ENCODE peak calls at places on chromosomes 2 and 18, in six cellular contexts. L, V, G, B, Q and Z are unnamed samples. For H3K27me3, the result is how much of the 10 kb centered on the place peaks cover.

GRCh38 chr2:44016282-44016681 is 20.5 kb upstream of the LRPPRC start:
- DNase-seq in L (peak), V (peak), G (peak), B (peak), Q (peak), Z (peak)

GRCh38 chr2:58497189-58497588 is 256.1 kb upstream of the FANCL start:
- DNase-seq in L (no peak), V (no peak), G (peak), B (peak), Q (no peak), Z (no peak)

GRCh38 chr2:74834806-74835755 is 1.2 kb downstream of the HK2 start:
- DNase-seq in L (peak), V (peak), G (peak), B (no peak), Q (peak), Z (peak)

GRCh38 chr2:37623971-37624897 is 47.2 kb downstream of the CDC42EP3 start:
- DNase-seq in L (peak), V (no peak), G (peak), B (no peak), Q (no peak), Z (peak)

GRCh38 chr18:10353791-10354190 is 100.6 kb upstream of the APCDD1 start:
- DNase-seq in L (peak), V (no peak), G (peak), B (no peak), Q (peak), Z (peak)

GRCh38 chr2:134372611-134373131 is 118.8 kb downstream of the MGAT5 start:
- DNase-seq in L (peak), V (no peak), G (peak), B (no peak), Q (peak), Z (peak)

GRCh38 chr2:6832556-6832955 is 33.2 kb downstream of the CMPK2 start:
- DNase-seq in L (no peak), V (no peak), G (no peak), B (no peak), Q (no peak), Z (no peak)

GRCh38 chr2:166494140-166494544 is at the start of gene SCN7A:
- DNase-seq in L (peak), V (no peak), G (no peak), B (peak), Q (peak), Z (peak)

GRCh38 chr2:204010611-204011560 is 74.3 kb downstream of the ICOS start:
- DNase-seq in L (no peak), V (no peak), G (peak), B (no peak), Q (no peak), Z (no peak)

GRCh38 chr18:69787825-69788547 is 159.7 kb downstream of the CD226 start:
- DNase-seq in L (peak), V (no peak), G (peak), B (peak), Q (no peak), Z (no peak)

GRCh38 chr2:71952572-71953188 is 195.0 kb downstream of the CYP26B1 start:
- DNase-seq in L (no peak), V (no peak), G (peak), B (no peak), Q (no peak), Z (no peak)

GRCh38 chr2:61135510-61135909 is 26.5 kb upstream of the C2orf74 start:
- DNase-seq in L (peak), V (no peak), G (peak), B (no peak), Q (peak), Z (no peak)

GRCh38 chr2:9333591-9334171 is 89.6 kb downstream of the ITGB1BP1 start:
- DNase-seq in L (peak), V (peak), G (peak), B (peak), Q (peak), Z (peak)

GRCh38 chr2:128448331-128449225 is 129.9 kb upstream of the HS6ST1 start:
- DNase-seq in L (no peak), V (peak), G (no peak), B (no peak), Q (no peak), Z (no peak)

GRCh38 chr18:26867471-26867870 is 2.0 kb upstream of the AQP4 start:
- DNase-seq in L (no peak), V (no peak), G (no peak), B (no peak), Q (no peak), Z (no peak)

GRCh38 chr2:40103590-40103989 is 324.5 kb upstream of the THUMPD2 start:
- DNase-seq in L (peak), V (no peak), G (peak), B (no peak), Q (no peak), Z (no peak)

GRCh38 chr2:1874101-1874865 is 130.0 kb upstream of the PXDN start:
- DNase-seq in L (no peak), V (no peak), G (no peak), B (no peak), Q (no peak), Z (no peak)

GRCh38 chr2:112751451-112752197 is 12.8 kb downstream of the CKAP2L start:
- DNase-seq in L (no peak), V (no peak), G (no peak), B (no peak), Q (no peak), Z (no peak)

GRCh38 chr18:11752116-11752911 is 63.2 kb downstream of the GNAL start:
- DNase-seq in L (peak), V (no peak), G (peak), B (peak), Q (peak), Z (no peak)

GRCh38 chr2:124693156-124693555 is 668.1 kb downstream of the CNTNAP5 start:
- DNase-seq in L (no peak), V (no peak), G (no peak), B (no peak), Q (no peak), Z (no peak)

GRCh38 chr2:27408601-27409320 is 630 bp downstream of the PPM1G start:
- DNase-seq in L (peak), V (no peak), G (peak), B (no peak), Q (no peak), Z (no peak)

GRCh38 chr2:10772201-10772867 is 40.3 kb downstream of the PDIA6 start:
- DNase-seq in L (no peak), V (peak), G (no peak), B (no peak), Q (no peak), Z (no peak)

GRCh38 chr18:23614891-23615290 is 28.6 kb upstream of the NPC1 start:
- DNase-seq in L (no peak), V (no peak), G (no peak), B (no peak), Q (no peak), Z (no peak)

GRCh38 chr2:96134421-96134820 is 3.9 kb downstream of the ASTL start:
- DNase-seq in L (no peak), V (no peak), G (no peak), B (no peak), Q (no peak), Z (no peak)
- H3K27me3 ChIP-seq in L (under half), V (under half), G (under half), B (under half), Q (under half), Z (under half)

DNA sequence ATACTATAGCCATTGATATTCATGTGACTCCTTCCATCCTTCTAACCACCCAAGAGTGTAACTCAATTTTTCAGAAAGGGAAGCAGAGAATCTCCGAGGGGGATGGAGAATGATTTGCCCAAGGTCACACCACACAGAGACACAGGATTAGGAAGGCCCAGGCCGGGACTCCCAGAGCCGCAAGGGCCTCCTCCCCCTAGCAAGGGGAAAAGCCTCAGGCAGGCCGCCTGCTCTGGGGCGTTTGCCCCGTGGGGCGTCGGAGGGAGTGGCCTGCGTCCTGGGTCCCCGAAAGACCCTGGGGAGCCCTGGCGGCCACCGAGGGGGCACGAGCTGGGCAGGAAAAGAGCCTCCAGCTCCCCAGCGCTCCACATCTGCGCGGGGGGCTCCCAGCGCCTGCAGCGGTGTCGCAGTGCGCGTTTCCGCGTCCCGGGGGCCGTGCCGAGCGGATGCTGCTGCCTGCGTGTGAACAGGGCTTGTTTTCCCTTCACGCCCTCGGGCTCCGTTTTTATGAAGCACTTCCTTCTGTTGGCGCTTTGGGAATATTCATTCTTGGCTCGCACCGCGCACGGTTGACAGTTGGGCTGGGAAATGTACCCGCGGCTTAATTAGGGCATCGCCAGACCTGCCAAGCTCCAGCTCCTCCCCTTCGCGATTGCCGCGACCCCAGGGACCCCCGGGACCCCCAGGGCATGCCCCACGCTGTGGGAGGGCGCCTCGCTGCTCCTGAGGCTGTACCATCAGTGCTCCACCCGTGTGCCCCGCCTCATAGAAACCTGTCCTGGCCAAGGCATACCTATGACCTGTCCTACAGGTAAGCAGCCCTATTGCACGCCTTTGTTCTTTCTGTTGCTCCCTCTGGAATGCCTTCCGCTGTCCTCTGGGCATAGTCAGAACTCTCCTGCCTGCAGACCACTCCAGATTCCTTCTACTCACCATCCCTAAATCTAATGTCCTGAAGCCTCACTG is 158.9 kb upstream of the GLI2 start:
- DNase-seq in L (peak), V (peak), G (peak), B (no peak), Q (no peak), Z (no peak)
- H3K27me3 ChIP-seq in L (half or more), V (under half), G (under half), B (half or more), Q (under half), Z (under half)

DNA sequence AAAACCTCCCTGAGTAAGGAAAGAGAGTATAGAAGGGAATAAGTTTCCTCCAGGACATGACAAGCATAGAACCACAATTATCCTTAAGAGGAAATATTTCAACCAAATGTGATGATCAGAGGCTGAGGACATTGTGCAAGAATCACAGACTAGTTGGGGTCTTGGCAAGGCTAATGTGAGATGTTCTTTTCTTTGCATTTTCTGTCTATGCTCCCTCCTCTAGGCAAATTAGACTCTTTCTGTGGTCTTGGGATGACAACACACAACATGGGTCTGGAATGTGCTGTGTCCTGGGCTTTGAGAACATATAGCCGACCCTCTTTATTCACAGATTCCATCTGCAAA is 32.0 kb upstream of the IL1RL1 start:
- DNase-seq in L (peak), V (no peak), G (no peak), B (no peak), Q (no peak), Z (no peak)
- H3K27me3 ChIP-seq in L (under half), V (under half), G (under half), B (under half), Q (under half), Z (under half)

GRCh38 chr18:79952996-79953559 is 1.6 kb upstream of the SLC66A2 start:
- DNase-seq in L (no peak), V (peak), G (no peak), B (no peak), Q (peak), Z (no peak)

GRCh38 chr18:79956276-79956675 is 4.8 kb upstream of the SLC66A2 start:
- DNase-seq in L (no peak), V (no peak), G (no peak), B (no peak), Q (no peak), Z (no peak)

GRCh38 chr18:79955302-79956075 is 4.0 kb upstream of the SLC66A2 start:
- DNase-seq in L (no peak), V (no peak), G (no peak), B (no peak), Q (no peak), Z (no peak)

GRCh38 chr18:79953921-79954651 is 2.6 kb upstream of the SLC66A2 start:
- DNase-seq in L (no peak), V (no peak), G (peak), B (no peak), Q (peak), Z (no peak)

GRCh38 chr18:79954791-79955190 is 3.3 kb upstream of the SLC66A2 start:
- DNase-seq in L (no peak), V (no peak), G (peak), B (no peak), Q (no peak), Z (no peak)
- H3K27me3 ChIP-seq in L (under half), V (under half), G (under half), B (under half), Q (under half), Z (under half)

GRCh38 chr2:231922945-231923344 is 3.3 kb downstream of the NPPC start:
- DNase-seq in L (no peak), V (no peak), G (no peak), B (no peak), Q (no peak), Z (no peak)
- H3K27me3 ChIP-seq in L (half or more), V (half or more), G (under half), B (half or more), Q (half or more), Z (under half)

DNA sequence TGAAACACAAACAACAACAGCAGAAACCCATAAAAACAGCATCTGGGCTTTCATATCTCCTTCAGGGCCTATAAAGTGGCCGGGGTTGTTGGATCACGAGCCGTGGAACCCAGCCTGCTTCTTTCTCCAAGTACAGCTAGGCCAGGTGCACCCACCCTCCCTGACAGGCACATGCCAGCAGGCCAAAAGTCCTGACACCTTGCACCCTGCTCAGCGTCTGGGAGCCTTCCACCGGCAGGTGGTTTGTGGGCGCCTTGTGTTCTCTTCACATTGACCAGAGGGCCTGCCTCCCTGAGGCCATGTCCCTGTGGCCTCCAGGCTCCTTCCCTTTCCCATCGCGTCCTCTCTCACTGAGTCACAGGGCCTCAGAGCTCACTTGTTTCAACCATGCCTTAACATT is 271.6 kb downstream of the ZNF516 start:
- DNase-seq in L (no peak), V (no peak), G (no peak), B (no peak), Q (no peak), Z (no peak)
- H3K27me3 ChIP-seq in L (under half), V (under half), G (under half), B (under half), Q (under half), Z (under half)

DNA sequence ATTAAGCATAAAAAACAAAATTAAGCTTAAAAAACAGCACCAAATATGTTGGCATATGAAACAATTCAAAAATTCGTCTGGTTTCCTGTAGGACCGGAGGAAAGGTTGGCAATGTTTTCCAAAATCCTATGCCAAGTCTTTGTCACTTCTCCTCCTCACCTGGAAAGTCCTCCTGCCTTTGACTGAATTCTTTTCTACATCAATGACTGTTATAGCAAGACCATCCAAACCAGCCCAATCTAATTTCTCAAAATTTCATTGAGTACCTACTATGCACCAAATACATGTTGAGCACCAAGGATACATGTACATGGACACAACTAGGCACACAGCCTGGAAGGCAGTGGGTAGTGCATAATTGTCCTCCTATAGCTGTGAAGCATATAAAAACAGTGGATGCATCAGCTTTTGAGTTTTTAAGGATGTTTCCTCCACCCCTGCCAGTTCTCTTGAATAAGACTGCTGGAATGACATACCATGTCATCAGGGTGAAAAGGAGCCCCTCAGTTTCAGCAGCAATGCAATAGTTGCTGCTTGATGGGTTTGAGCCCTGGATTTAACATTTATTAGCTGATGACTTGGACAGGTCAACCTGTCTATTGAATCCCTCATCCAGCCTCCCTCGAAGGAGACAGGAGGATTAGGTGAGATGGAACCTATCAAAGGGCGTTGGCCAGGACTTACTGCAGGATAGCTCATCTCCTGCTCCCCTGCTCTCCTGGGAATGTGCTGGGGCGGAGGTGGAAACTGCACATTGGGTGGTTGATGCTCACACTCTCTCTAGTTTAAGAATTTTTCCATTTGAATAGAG is 4.5 kb downstream of the FABP1 start:
- DNase-seq in L (no peak), V (no peak), G (no peak), B (no peak), Q (no peak), Z (no peak)
- H3K27me3 ChIP-seq in L (under half), V (under half), G (under half), B (under half), Q (under half), Z (under half)